ENCODE peak calls at places on chromosome 13, in five cellular contexts. F, Y, H, M and S are unnamed samples.
A peak's percentile ranks its signal among the peaks of the same experiment; 100 is the strongest.

GRCh38 chr13:79990048-79990447 is 350.9 kb downstream of the SPRY2 start:
- DNase-seq in Y (no peak), M (peak; percentile 66), F (no peak), H (no peak), S (no peak)

GRCh38 chr13:51180853-51181511 is 41.2 kb upstream of the FAM124A start:
- DNase-seq in H (no peak), F (no peak), Y (no peak), M (no peak), S (no peak)

GRCh38 chr13:50800091-50800739 is 43.3 kb downstream of the DLEU7 start:
- DNase-seq in F (no peak), Y (no peak), H (no peak), M (peak; percentile 14), S (no peak)

GRCh38 chr13:111981446-111982165 is 85.3 kb upstream of the SOX1 start:
- DNase-seq in F (no peak), Y (no peak), M (no peak), H (no peak), S (no peak)

GRCh38 chr13:44969858-44970484 is 19.3 kb downstream of the NUFIP1 start:
- DNase-seq in H (no peak), M (peak; percentile 72), F (peak; percentile 57), Y (no peak), S (peak; percentile 86)

GRCh38 chr13:25632166-25632888 is 260.6 kb downstream of the ATP8A2 start:
- DNase-seq in H (no peak), M (no peak), F (no peak), Y (peak; percentile 66), S (no peak)

GRCh38 chr13:92963029-92963428 is 263.6 kb upstream of the GPC6 start:
- DNase-seq in F (no peak), H (no peak), Y (no peak), M (no peak), S (no peak)

GRCh38 chr13:75050419-75051066 is 431.4 kb downstream of the TBC1D4 start:
- DNase-seq in Y (no peak), H (no peak), F (no peak), M (peak; percentile 14), S (peak; percentile 43)

GRCh38 chr13:111912453-111912866 is 154.5 kb upstream of the SOX1 start:
- DNase-seq in Y (peak; percentile 13), M (no peak), F (no peak), H (no peak), S (no peak)

GRCh38 chr13:113232208-113233003 is 23.0 kb downstream of the CUL4A start:
- DNase-seq in M (no peak), Y (no peak), H (no peak), F (no peak), S (no peak)

GRCh38 chr13:94617389-94618000 is 15.8 kb downstream of the GPR180 start:
- DNase-seq in F (peak; percentile 35), H (no peak), Y (no peak), M (peak; percentile 37), S (no peak)

GRCh38 chr13:77981191-77981925 is 62.7 kb upstream of the EDNRB start:
- DNase-seq in Y (no peak), M (peak; percentile 31), H (no peak), F (no peak), S (no peak)

GRCh38 chr13:79937311-79938243 is 403.3 kb downstream of the SPRY2 start:
- DNase-seq in M (no peak), F (no peak), H (no peak), Y (no peak), S (no peak)

GRCh38 chr13:75704942-75705320 is 68.8 kb downstream of the LMO7 start:
- DNase-seq in M (no peak), F (no peak), H (no peak), Y (peak; percentile 34), S (peak; percentile 96)

GRCh38 chr13:110841846-110842245 is 73.0 kb downstream of the ANKRD10 start:
- DNase-seq in F (no peak), H (no peak), M (no peak), Y (no peak), S (peak; percentile 84)

GRCh38 chr13:113105032-113105993 is at the start of gene F7:
- DNase-seq in F (no peak), M (no peak), H (no peak), Y (no peak), S (no peak)

GRCh38 chr13:33125821-33126570 is 109.8 kb downstream of the KL start:
- DNase-seq in M (peak; percentile 94), H (peak; percentile 51), F (peak; percentile 27), Y (peak; percentile 61), S (peak; percentile 91)

GRCh38 chr13:94390881-94391280 is 88.6 kb downstream of the DCT start:
- DNase-seq in M (no peak), Y (no peak), H (no peak), F (no peak), S (no peak)

GRCh38 chr13:55661505-55661904 is 1479.2 kb upstream of the PRR20A start:
- DNase-seq in F (no peak), Y (no peak), M (no peak), H (no peak), S (no peak)

GRCh38 chr13:84567848-84568247 is 685.6 kb upstream of the SLITRK1 start:
- DNase-seq in H (no peak), M (no peak), F (no peak), Y (no peak), S (no peak)
- H2BK12ac ChIP-seq in H (no peak overlapping the region), M (no peak overlapping the region), F (no peak overlapping the region), Y (no peak overlapping the region), S (no peak overlapping the region)

DNA sequence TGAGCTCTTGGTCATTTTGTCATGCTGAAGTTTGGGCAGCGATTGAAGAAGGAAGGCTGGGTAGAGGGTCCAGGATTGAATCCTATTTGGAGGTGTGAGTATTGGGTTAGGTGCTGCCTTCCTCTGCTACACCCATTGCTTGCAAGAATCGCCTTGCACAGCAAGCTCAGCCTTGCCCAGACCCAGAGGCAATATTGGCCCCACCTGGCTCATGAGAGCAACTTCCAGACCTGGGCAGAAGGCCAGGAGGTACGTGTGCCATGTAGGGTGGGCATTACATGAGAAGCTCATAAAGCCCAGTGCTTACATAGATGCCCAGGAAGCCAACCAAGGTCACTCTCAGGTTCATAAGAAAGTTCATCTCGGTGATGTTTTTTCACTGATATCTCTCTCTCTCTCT is 718.0 kb downstream of the EFNB2 start:
- DNase-seq in F (no peak), M (no peak), H (no peak), Y (no peak), S (no peak)
- H3K27ac ChIP-seq in F (no peak overlapping the region), M (no peak overlapping the region), H (no peak overlapping the region), Y (peak overlapping the region; percentile 8), S (no peak overlapping the region)

GRCh38 chr13:31923134-31923763 is 108.3 kb upstream of the FRY start:
- DNase-seq in H (no peak), Y (no peak), M (no peak), F (no peak), S (no peak)
- H2BK12ac ChIP-seq in H (no peak overlapping the region), Y (no peak overlapping the region), M (no peak overlapping the region), F (no peak overlapping the region), S (no peak overlapping the region)

DNA sequence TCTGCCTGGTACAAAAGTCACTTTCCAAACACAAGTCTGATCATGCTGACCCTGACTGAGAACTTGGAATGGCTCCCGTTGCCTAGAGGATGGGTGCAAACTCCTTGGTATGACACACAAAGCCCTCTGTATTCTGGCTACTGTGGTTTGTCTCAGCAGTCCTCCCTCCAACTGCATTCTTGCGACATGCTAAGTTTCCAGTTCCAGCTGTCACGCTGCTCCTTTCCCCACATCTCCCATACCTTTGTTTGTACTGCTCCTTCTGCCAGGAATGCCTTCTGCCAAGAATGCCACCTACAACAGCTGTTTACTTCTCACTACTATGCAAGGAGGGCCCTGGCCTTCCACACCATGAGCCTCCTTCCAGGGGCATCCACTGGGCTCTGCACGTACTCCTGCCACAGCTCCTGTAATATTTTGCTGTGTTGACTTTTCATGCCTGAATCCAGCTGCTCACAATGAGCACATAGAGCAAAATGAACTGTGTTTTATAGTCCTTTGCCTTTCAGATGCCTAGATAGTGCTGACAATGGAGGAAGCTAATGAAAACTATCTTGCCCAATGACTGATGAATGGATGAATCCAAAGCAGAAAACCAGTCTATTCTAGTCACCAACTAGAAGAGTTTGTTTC is 543.7 kb downstream of the EFNB2 start:
- DNase-seq in Y (no peak), F (no peak), M (peak; percentile 90), H (no peak), S (peak; percentile 87)
- H3K27ac ChIP-seq in Y (no peak overlapping the region), F (no peak overlapping the region), M (no peak overlapping the region), H (no peak overlapping the region), S (no peak overlapping the region)

GRCh38 chr13:99689955-99690354 is 188.7 kb downstream of the TM9SF2 start:
- DNase-seq in H (no peak), F (no peak), M (no peak), Y (peak; percentile 61), S (no peak)

GRCh38 chr13:99690426-99691189 is 189.3 kb downstream of the TM9SF2 start:
- DNase-seq in H (no peak), Y (no peak), M (no peak), F (peak; percentile 47), S (peak; percentile 35)

GRCh38 chr13:99692854-99693253 is 191.6 kb downstream of the TM9SF2 start:
- DNase-seq in F (no peak), Y (no peak), H (no peak), M (no peak), S (no peak)

GRCh38 chr13:99693351-99693750 is 192.1 kb downstream of the TM9SF2 start:
- DNase-seq in M (no peak), Y (no peak), F (no peak), H (no peak), S (no peak)

GRCh38 chr13:99691552-99691951 is 190.3 kb downstream of the TM9SF2 start:
- DNase-seq in H (no peak), F (no peak), M (no peak), Y (no peak), S (no peak)
- H2BK12ac ChIP-seq in H (peak overlapping the region; percentile 40), F (no peak overlapping the region), M (no peak overlapping the region), Y (peak overlapping the region; percentile 65), S (no peak overlapping the region)

GRCh38 chr13:40644838-40645620 is 21.4 kb downstream of the FOXO1 start:
- DNase-seq in Y (no peak), F (no peak), M (no peak), H (no peak), S (peak; percentile 72)

GRCh38 chr13:40637644-40638043 is 28.8 kb downstream of the FOXO1 start:
- DNase-seq in Y (no peak), F (no peak), M (peak; percentile 42), H (no peak), S (no peak)

GRCh38 chr13:40639226-40639681 is 27.2 kb downstream of the FOXO1 start:
- DNase-seq in H (no peak), Y (no peak), F (no peak), M (peak; percentile 44), S (peak; percentile 59)

GRCh38 chr13:40640202-40640601 is 26.2 kb downstream of the FOXO1 start:
- DNase-seq in H (no peak), Y (no peak), F (no peak), M (no peak), S (no peak)

GRCh38 chr13:40640845-40641458 is 25.5 kb downstream of the FOXO1 start:
- DNase-seq in F (no peak), H (no peak), Y (no peak), M (no peak), S (no peak)
- H3K27ac ChIP-seq in F (no peak overlapping the region), H (peak overlapping the region; percentile 14), Y (no peak overlapping the region), M (no peak overlapping the region), S (no peak overlapping the region)

GRCh38 chr13:95982144-95982543 is 71.1 kb downstream of the UGGT2 start:
- DNase-seq in M (no peak), F (no peak), Y (no peak), H (no peak), S (no peak)
- H2BK12ac ChIP-seq in M (no peak overlapping the region), F (no peak overlapping the region), Y (no peak overlapping the region), H (no peak overlapping the region), S (no peak overlapping the region)